ENCODE peak calls at places on chromosome 11, in nine cellular contexts. R is activated naive CD8-positive, alpha-beta T cell treated with anti-CD3 and anti-CD28 coated beads, Interleukin-2, amount 50 U/mL, for 16 hours; O is NCI-H1694 treated with DMSO at 0.1 percent for 48 hours; F is stimulated activated effector memory CD8-positive, alpha-beta T cell treated with anti-CD3 and anti-CD28 coated beads, Interleukin-12 subunit alpha, Interleukin-12 subunit beta, amount 100 ng/mL, for 72 hours; B is activated CD4-positive, alpha-beta T cell treated with anti-CD3 and anti-CD28 coated beads, Interleukin-2, amount 10 ng/mL, durations not matched to agents 7 days and 5 days; C is amygdala; U is pancreas; A is brain microvascular endothelial cell; S is hypothalamus. W is an unnamed sample.

GRCh38 chr11:31870609-31871309 is 59.6 kb upstream of the PAX6 start:
- DNase-seq in R (no peak), O (peak; percentile 82), F (no peak), B (peak; percentile 26), C (no peak), U (peak; percentile 30), A (peak; percentile 39), S (no peak), W (peak; percentile 58)

GRCh38 chr11:74321487-74322188 is 10.2 kb upstream of the P4HA3 start:
- DNase-seq in R (no peak), O (peak; percentile 86), F (no peak), B (peak; percentile 39), C (no peak), U (no peak), A (peak; percentile 49), S (no peak), W (peak; percentile 47)

GRCh38 chr11:27277843-27278242 is 85.2 kb downstream of the CCDC34 start:
- DNase-seq in R (no peak), O (no peak), F (no peak), B (no peak), C (no peak), U (no peak), A (no peak), S (no peak), W (no peak)

GRCh38 chr11:77542296-77542695 is 47.5 kb upstream of the AQP11 start:
- DNase-seq in R (no peak), O (no peak), F (no peak), B (no peak), C (no peak), U (no peak), A (peak; percentile 45), S (no peak), W (no peak)

GRCh38 chr11:47551086-47551485 is 1.8 kb downstream of the CELF1 start:
- DNase-seq in R (no peak), O (peak; percentile 4), F (no peak), B (no peak), C (no peak), U (no peak), A (no peak), S (no peak), W (peak; percentile 26)

GRCh38 chr11:47071871-47072270 is 104.8 kb downstream of the ARFGAP2 start:
- DNase-seq in R (no peak), O (no peak), F (no peak), B (no peak), C (no peak), U (no peak), A (no peak), S (no peak), W (no peak)

GRCh38 chr11:10584071-10584501 is 15.6 kb upstream of the LYVE1 start:
- DNase-seq in R (no peak), O (no peak), F (no peak), B (no peak), C (no peak), U (no peak), A (no peak), S (no peak), W (no peak)

GRCh38 chr11:28756977-28757376 is 648.8 kb downstream of the METTL15 start:
- DNase-seq in R (no peak), O (no peak), F (no peak), B (no peak), C (no peak), U (no peak), A (peak; percentile 85), S (no peak), W (peak; percentile 83)

GRCh38 chr11:115284766-115285165 is 219.4 kb downstream of the CADM1 start:
- DNase-seq in R (no peak), O (no peak), F (no peak), B (no peak), C (no peak), U (no peak), A (no peak), S (no peak), W (peak; percentile 26)

GRCh38 chr11:119886667-119887230 is 157.7 kb upstream of the NECTIN1 start:
- DNase-seq in R (no peak), O (no peak), F (no peak), B (no peak), C (no peak), U (no peak), A (no peak), S (no peak), W (no peak)

GRCh38 chr11:123760894-123761293 is 6.6 kb upstream of the OR6X1 start:
- DNase-seq in R (no peak), O (no peak), F (no peak), B (no peak), C (no peak), U (no peak), A (no peak), S (no peak), W (no peak)

GRCh38 chr11:115961168-115962003 is 457.2 kb upstream of the CADM1 start:
- DNase-seq in R (no peak), O (no peak), F (no peak), B (no peak), C (no peak), U (no peak), A (no peak), S (no peak), W (peak; percentile 50)

GRCh38 chr11:114082415-114082748 is 22.9 kb downstream of the ZBTB16 start:
- DNase-seq in R (no peak), O (no peak), F (no peak), B (no peak), C (no peak), U (no peak), A (no peak), S (no peak), W (no peak)

GRCh38 chr11:111452146-111452545 is 60.0 kb downstream of the BTG4 start:
- DNase-seq in R (no peak), O (no peak), F (no peak), B (no peak), C (no peak), U (no peak), A (peak; percentile 16), S (no peak), W (no peak)

GRCh38 chr11:124938970-124939369 is 3.1 kb upstream of the HEPACAM start:
- DNase-seq in R (no peak), O (no peak), F (no peak), B (no peak), C (no peak), U (no peak), A (no peak), S (no peak), W (no peak)

GRCh38 chr11:64887757-64888405 is 9.5 kb upstream of the EHD1 start:
- DNase-seq in R (peak; percentile 73), O (peak; percentile 15), F (peak; percentile 93), B (peak; percentile 84), C (peak; percentile 79), U (peak; percentile 72), A (peak; percentile 27), S (no peak), W (peak; percentile 68)

GRCh38 chr11:69300124-69301032 is 6.4 kb downstream of the MYEOV start:
- DNase-seq in R (no peak), O (no peak), F (no peak), B (no peak), C (no peak), U (no peak), A (peak; percentile 70), S (no peak), W (peak; percentile 79)

GRCh38 chr11:130118165-130118564 is 41.4 kb upstream of the ST14 start:
- DNase-seq in R (no peak), O (no peak), F (no peak), B (no peak), C (no peak), U (no peak), A (no peak), S (no peak), W (no peak)

GRCh38 chr11:43074810-43075209 is 237.0 kb upstream of the API5 start:
- DNase-seq in R (no peak), O (no peak), F (no peak), B (no peak), C (no peak), U (no peak), A (no peak), S (no peak), W (no peak)

W was measured in Daoy.